ENCODE peak calls at places on chromosomes 16 and 17, in nine cellular contexts. Q is OCI-LY7; L is progenitor cell of endocrine pancreas; T is Caki2; N is substantia nigra; C is bronchial epithelial cell; F is activated naive CD8-positive, alpha-beta T cell treated with anti-CD3 and anti-CD28 coated beads, Interleukin-2, amount 50 U/mL, for 24 hours; R is SK-N-SH; Z is H4. X is an unnamed sample.

GRCh38 chr16:86044881-86045600 is 146.1 kb downstream of the IRF8 start:
- DNase-seq in Q (peak), L (no peak), T (no peak), N (no peak), C (no peak), F (peak), R (no peak), Z (no peak), X (no peak)

GRCh38 chr16:19858006-19858653 is 26.5 kb downstream of the GPRC5B start:
- DNase-seq in Q (no peak), L (no peak), T (no peak), N (no peak), C (no peak), F (no peak), R (no peak), Z (no peak), X (no peak)

GRCh38 chr17:32552280-32552679 is 65.5 kb downstream of the CDK5R1 start:
- DNase-seq in Q (no peak), L (no peak), T (no peak), N (no peak), C (no peak), F (no peak), R (no peak), Z (no peak), X (no peak)

GRCh38 chr17:60327122-60327869 is 64.6 kb downstream of the USP32 start:
- DNase-seq in Q (no peak), L (no peak), T (no peak), N (peak), C (no peak), F (no peak), R (peak), Z (no peak), X (no peak)

GRCh38 chr17:51828901-51829300 is 329.6 kb downstream of the CA10 start:
- DNase-seq in Q (no peak), L (no peak), T (no peak), N (no peak), C (no peak), F (no peak), R (no peak), Z (no peak), X (no peak)

GRCh38 chr17:78276499-78276898 is 45.1 kb downstream of the TMEM235 start:
- DNase-seq in Q (peak), L (no peak), T (no peak), N (no peak), C (no peak), F (no peak), R (no peak), Z (no peak), X (no peak)

GRCh38 chr16:17305694-17306093 is 165.1 kb downstream of the XYLT1 start:
- DNase-seq in Q (no peak), L (no peak), T (no peak), N (no peak), C (no peak), F (peak), R (no peak), Z (no peak), X (no peak)

GRCh38 chr16:16017812-16018211 is 68.4 kb downstream of the ABCC1 start:
- DNase-seq in Q (no peak), L (no peak), T (no peak), N (no peak), C (no peak), F (no peak), R (no peak), Z (no peak), X (no peak)

GRCh38 chr16:55418586-55418985 is 60.4 kb upstream of the MMP2 start:
- DNase-seq in Q (no peak), L (peak), T (no peak), N (no peak), C (peak), F (no peak), R (no peak), Z (no peak), X (no peak)

GRCh38 chr16:89902980-89903379 is 15.7 kb upstream of the MC1R start:
- DNase-seq in Q (no peak), L (no peak), T (no peak), N (no peak), C (no peak), F (no peak), R (no peak), Z (no peak), X (no peak)

GRCh38 chr16:21265104-21265825 is 12.8 kb downstream of the CRYM start:
- DNase-seq in Q (no peak), L (no peak), T (peak), N (no peak), C (no peak), F (no peak), R (no peak), Z (no peak), X (no peak)

GRCh38 chr17:83078378-83079339 is 750 bp upstream of the METRNL start:
- DNase-seq in Q (no peak), L (no peak), T (no peak), N (no peak), C (no peak), F (peak), R (peak), Z (no peak), X (no peak)

GRCh38 chr17:16920628-16921020 is 51.3 kb downstream of the TNFRSF13B start:
- DNase-seq in Q (no peak), L (no peak), T (no peak), N (no peak), C (no peak), F (no peak), R (no peak), Z (no peak), X (no peak)

GRCh38 chr16:5326395-5326794 is 228.8 kb upstream of the EEF2KMT start:
- DNase-seq in Q (no peak), L (no peak), T (no peak), N (no peak), C (no peak), F (no peak), R (no peak), Z (no peak), X (no peak)

GRCh38 chr17:17663160-17664072 is 17.8 kb upstream of the RAI1 start:
- DNase-seq in Q (peak), L (peak), T (peak), N (peak), C (peak), F (peak), R (peak), Z (peak), X (peak)

GRCh38 chr16:48471435-48471834 is 86.2 kb upstream of the SIAH1 start:
- DNase-seq in Q (no peak), L (no peak), T (no peak), N (no peak), C (no peak), F (no peak), R (no peak), Z (no peak), X (no peak)

GRCh38 chr17:31568140-31568938 is 176.9 kb downstream of the RAB11FIP4 start:
- DNase-seq in Q (no peak), L (no peak), T (no peak), N (peak), C (no peak), F (no peak), R (peak), Z (no peak), X (no peak)

GRCh38 chr17:81931557-81932332 is 4.2 kb upstream of the MAFG start:
- DNase-seq in Q (no peak), L (no peak), T (no peak), N (no peak), C (no peak), F (no peak), R (no peak), Z (no peak), X (no peak)

GRCh38 chr17:59418732-59419166 is 87.3 kb downstream of the YPEL2 start:
- DNase-seq in Q (no peak), L (no peak), T (no peak), N (no peak), C (no peak), F (no peak), R (peak), Z (no peak), X (no peak)

GRCh38 chr17:72387487-72387886 is 266.7 kb downstream of the SOX9 start:
- DNase-seq in Q (no peak), L (no peak), T (peak), N (no peak), C (no peak), F (no peak), R (no peak), Z (peak), X (peak)

GRCh38 chr17:47989700-47990099 is 18.8 kb downstream of the CDK5RAP3 start:
- DNase-seq in Q (no peak), L (no peak), T (no peak), N (no peak), C (no peak), F (no peak), R (no peak), Z (no peak), X (no peak)

GRCh38 chr16:11670171-11671131 is 2.2 kb downstream of the SNN start:
- DNase-seq in Q (no peak), L (no peak), T (no peak), N (no peak), C (no peak), F (peak), R (no peak), Z (no peak), X (no peak)

GRCh38 chr17:35019386-35020179 is 39.3 kb downstream of the LIG3 start:
- DNase-seq in Q (no peak), L (no peak), T (no peak), N (no peak), C (no peak), F (no peak), R (no peak), Z (no peak), X (no peak)

GRCh38 chr16:80682435-80683070 is 121.8 kb downstream of the CDYL2 start:
- DNase-seq in Q (no peak), L (no peak), T (no peak), N (no peak), C (peak), F (no peak), R (no peak), Z (peak), X (no peak)

GRCh38 chr17:48134912-48135480 is 27.4 kb downstream of the SNX11 start:
- DNase-seq in Q (peak), L (no peak), T (no peak), N (no peak), C (no peak), F (no peak), R (no peak), Z (no peak), X (peak)

GRCh38 chr16:60241671-60242070 is 1507.6 kb upstream of the GOT2 start:
- DNase-seq in Q (no peak), L (no peak), T (no peak), N (no peak), C (no peak), F (no peak), R (no peak), Z (no peak), X (no peak)

GRCh38 chr16:85321856-85322271 is 209.6 kb upstream of the CIBAR2 start:
- DNase-seq in Q (no peak), L (no peak), T (peak), N (peak), C (no peak), F (no peak), R (peak), Z (peak), X (peak)